ENCODE peak calls at places on chromosome 13, in six cellular contexts. J is esophagus squamous epithelium, K is GM12865, O is A549, Z is astrocyte of the spinal cord, R is transverse colon. L is an unnamed sample.

GRCh38 chr13:63198076-63198475 is 1782.4 kb upstream of the PCDH20 start:
- DNase-seq in K (no peak), R (no peak), Z (no peak), J (no peak), O (no peak), L (no peak)

GRCh38 chr13:23848639-23849282 is 40.4 kb downstream of the MIPEP start:
- DNase-seq in R (no peak), O (no peak), K (peak; percentile 39), J (no peak), Z (no peak), L (no peak)

GRCh38 chr13:33355470-33355869 is 69.9 kb upstream of the STARD13 start:
- DNase-seq in K (no peak), R (no peak), J (no peak), Z (no peak), O (no peak), L (no peak)

GRCh38 chr13:109381546-109382180 is 404.7 kb downstream of the IRS2 start:
- DNase-seq in J (no peak), K (no peak), O (no peak), Z (peak; percentile 85), R (no peak), L (peak; percentile 76)

GRCh38 chr13:20069956-20070355 is 90.9 kb downstream of the GJA3 start:
- DNase-seq in O (no peak), Z (no peak), R (no peak), K (no peak), J (no peak), L (no peak)

GRCh38 chr13:113157206-113157928 is 1.1 kb upstream of the PROZ start:
- DNase-seq in J (no peak), K (no peak), O (no peak), R (no peak), Z (no peak), L (no peak)

GRCh38 chr13:98565726-98566577 is 11.0 kb downstream of the STK24 start:
- DNase-seq in J (no peak), R (peak; percentile 77), O (no peak), Z (no peak), K (peak; percentile 37), L (no peak)

GRCh38 chr13:42354246-42355117 is 82.5 kb downstream of the AKAP11 start:
- DNase-seq in Z (peak; percentile 97), O (no peak), J (no peak), R (no peak), K (peak; percentile 76), L (peak; percentile 97)

GRCh38 chr13:98265669-98266551 is 88.8 kb upstream of the RNF113B start:
- DNase-seq in K (no peak), J (no peak), Z (peak; percentile 76), O (no peak), R (peak; percentile 60), L (peak; percentile 52)

GRCh38 chr13:43916828-43917227 is 37.1 kb downstream of the LACC1 start:
- DNase-seq in Z (no peak), R (no peak), O (no peak), J (no peak), K (no peak), L (no peak)

GRCh38 chr13:77678691-77679090 is 18.8 kb upstream of the SLAIN1 start:
- DNase-seq in Z (peak; percentile 38), R (no peak), J (no peak), K (no peak), O (no peak), L (no peak)

GRCh38 chr13:50389726-50390125 is 374.5 kb downstream of the KCNRG start:
- DNase-seq in K (no peak), Z (no peak), J (no peak), R (no peak), O (no peak), L (no peak)

GRCh38 chr13:103516009-103516795 is 450.0 kb upstream of the SLC10A2 start:
- DNase-seq in R (no peak), J (no peak), Z (no peak), K (no peak), O (no peak), L (no peak)

GRCh38 chr13:91362908-91363307 is 15.4 kb downstream of the MIR17HG start:
- DNase-seq in Z (no peak), K (no peak), R (no peak), O (no peak), J (no peak), L (no peak)

GRCh38 chr13:28684257-28684656 is 25.3 kb downstream of the POMP start:
- DNase-seq in Z (no peak), O (peak; percentile 11), J (no peak), K (no peak), R (peak; percentile 25), L (no peak)

GRCh38 chr13:25432686-25433085 is 60.9 kb downstream of the ATP8A2 start:
- DNase-seq in Z (peak; percentile 12), O (no peak), K (no peak), J (no peak), R (no peak), L (no peak)

GRCh38 chr13:23380534-23380933 is 53.0 kb downstream of the SACS start:
- DNase-seq in K (no peak), J (no peak), R (no peak), O (no peak), Z (no peak), L (no peak)

GRCh38 chr13:113548778-113549621 is 35.6 kb upstream of the TFDP1 start:
- DNase-seq in Z (no peak), J (no peak), R (peak; percentile 5), K (no peak), O (no peak), L (no peak)

GRCh38 chr13:32527151-32527550 is 11.4 kb downstream of the N4BP2L2 start:
- DNase-seq in J (no peak), O (no peak), K (no peak), R (no peak), Z (no peak), L (no peak)

GRCh38 chr13:51997641-51998330 is 13.5 kb downstream of the ATP7B start:
- DNase-seq in K (no peak), Z (no peak), R (no peak), O (no peak), J (no peak), L (no peak)

GRCh38 chr13:51869921-51870320 is 8.2 kb downstream of the CCDC70 start:
- DNase-seq in R (no peak), O (no peak), Z (no peak), K (no peak), J (no peak), L (no peak)

GRCh38 chr13:24038846-24039330 is 121.6 kb upstream of the SPATA13 start:
- DNase-seq in K (no peak), R (peak; percentile 16), O (no peak), Z (peak; percentile 60), J (no peak), L (peak; percentile 50)

GRCh38 chr13:104773775-104774174 is 1707.6 kb upstream of the SLC10A2 start:
- DNase-seq in K (peak; percentile 58), O (peak; percentile 12), R (no peak), Z (peak; percentile 69), J (no peak), L (peak; percentile 49)

GRCh38 chr13:26987614-26988013 is 184.0 kb downstream of the USP12 start:
- DNase-seq in J (no peak), O (no peak), R (no peak), K (no peak), Z (no peak), L (no peak)

GRCh38 chr13:23183292-23183691 is 2.5 kb downstream of the SGCG start:
- DNase-seq in R (no peak), O (no peak), Z (no peak), K (no peak), J (no peak), L (no peak)

GRCh38 chr13:108227651-108228272 is 9.6 kb downstream of the ABHD13 start:
- DNase-seq in R (no peak), J (no peak), O (peak; percentile 30), Z (peak; percentile 53), K (peak; percentile 48), L (peak; percentile 32)

GRCh38 chr13:38763446-38764381 is 76.8 kb downstream of the FREM2 start:
- DNase-seq in Z (peak; percentile 43), O (peak; percentile 13), R (no peak), J (no peak), K (peak; percentile 40), L (peak; percentile 24)

GRCh38 chr13:62171697-62172096 is 756.0 kb upstream of the PCDH20 start:
- DNase-seq in O (no peak), J (no peak), R (no peak), Z (no peak), K (no peak), L (no peak)

GRCh38 chr13:62167650-62168172 is 752.1 kb upstream of the PCDH20 start:
- DNase-seq in R (no peak), Z (no peak), O (no peak), K (no peak), J (no peak), L (no peak)

DNA sequence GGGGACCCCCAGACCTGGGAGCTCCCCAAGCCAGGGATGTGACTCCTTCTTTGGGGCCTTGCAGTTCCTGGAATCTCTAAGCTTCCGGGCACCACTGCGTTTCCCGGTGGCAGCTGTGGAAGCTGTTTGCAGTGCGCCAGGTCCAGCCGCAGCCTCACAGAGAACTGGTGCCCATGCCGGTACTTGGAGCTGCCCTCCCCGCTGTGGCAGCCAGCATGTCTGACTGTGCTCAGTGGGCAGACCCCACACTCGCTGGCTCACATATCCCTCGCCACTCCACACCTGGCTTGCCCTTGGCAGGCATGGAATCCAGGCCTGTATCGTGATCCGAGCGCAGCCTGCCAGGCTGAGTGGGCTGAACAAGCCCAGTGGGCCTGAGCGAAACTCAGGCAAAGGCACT is 753.2 kb upstream of the PCDH20 start:
- DNase-seq in O (no peak), Z (no peak), K (no peak), R (no peak), J (no peak), L (no peak)
- TF ChIP-seq CTCF in O (no peak), Z (no peak), K (no peak), R (no peak), J (no peak), L (no peak)

GRCh38 chr13:79990048-79990447 is 350.9 kb downstream of the SPRY2 start:
- DNase-seq in Z (no peak), K (no peak), R (no peak), O (no peak), J (no peak), L (no peak)
- H3K4me3 ChIP-seq in Z (no peak overlapping the region), K (no peak overlapping the region), R (no peak overlapping the region), O (no peak overlapping the region), J (no peak overlapping the region), L (no peak overlapping the region)

GRCh38 chr13:71067164-71067815 is 799.7 kb downstream of the DACH1 start:
- DNase-seq in O (peak; percentile 0), J (no peak), Z (no peak), R (no peak), K (no peak), L (no peak)
- TF ChIP-seq CTCF in O (no peak), J (no peak), Z (no peak), R (no peak), K (no peak), L (peak; percentile 32)

DNA sequence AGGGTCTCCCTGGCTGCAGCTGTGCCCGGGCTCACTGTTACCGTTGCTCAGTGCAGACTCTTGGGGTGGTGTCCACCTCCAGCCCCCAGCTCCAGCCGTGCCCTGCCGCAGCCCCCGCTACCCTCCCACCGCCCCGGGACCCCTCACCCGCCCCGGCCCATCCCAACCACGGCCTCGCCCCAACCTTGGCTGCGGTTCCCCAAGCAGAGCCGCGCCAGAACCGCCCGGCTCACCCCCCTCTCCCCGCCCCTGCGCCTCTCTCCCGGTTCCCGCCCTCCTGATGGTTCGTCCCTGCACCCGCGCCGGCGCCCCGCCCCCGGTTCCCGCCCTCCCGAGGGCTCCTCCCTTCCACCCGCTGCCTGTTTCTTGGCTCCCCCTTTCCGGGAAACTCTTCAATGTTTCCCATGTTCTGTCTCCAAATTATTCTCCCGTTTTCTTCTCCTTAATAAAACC is 40.3 kb downstream of the ANKRD10 start:
- DNase-seq in O (peak; percentile 45), Z (peak; percentile 72), K (peak; percentile 31), R (peak; percentile 86), J (no peak), L (peak; percentile 11)
- H3K4me3 ChIP-seq in O (peak overlapping the region; percentile 51), Z (peak overlapping the region; percentile 37), K (peak overlapping the region; percentile 50), R (peak overlapping the region; percentile 35), J (peak overlapping the region; percentile 21), L (peak overlapping the region; percentile 23)

L was measured in astrocyte of the cerebellum.